ENCODE peak calls at places on chromosomes 4 and X, in six cellular contexts. C is OCI-LY7, V is heart left ventricle, L is coronary artery, P is tibial nerve, B is PC-3. U is an unnamed sample.

GRCh38 chr4:125961626-125962025 is 646.9 kb downstream of the FAT4 start:
- DNase-seq in C (no peak), V (no peak), L (no peak), P (no peak), B (no peak), U (no peak)

GRCh38 chrX:123731987-123732678 is 719 bp downstream of the THOC2 start:
- DNase-seq in C (no peak), V (no peak), L (no peak), P (no peak), B (peak; percentile 15), U (no peak)

GRCh38 chr4:152643153-152644035 is 36.4 kb downstream of the TMEM154 start:
- DNase-seq in C (peak; percentile 80), V (peak; percentile 31), L (no peak), P (no peak), B (no peak), U (no peak)

GRCh38 chrX:34874763-34875162 is 67.8 kb upstream of the FAM47B start:
- DNase-seq in C (no peak), V (no peak), L (no peak), P (no peak), B (peak; percentile 60), U (no peak)

GRCh38 chr4:187484186-187484585 is 511.4 kb upstream of the ZFP42 start:
- DNase-seq in C (no peak), V (no peak), L (no peak), P (no peak), B (no peak), U (no peak)

GRCh38 chr4:73836373-73837269 is at the start of gene CXCL6:
- DNase-seq in C (no peak), V (peak; percentile 34), L (no peak), P (no peak), B (peak; percentile 45), U (no peak)

GRCh38 chr4:105971032-105971431 is 75.8 kb downstream of the NPNT start:
- DNase-seq in C (no peak), V (no peak), L (no peak), P (no peak), B (no peak), U (no peak)

GRCh38 chrX:145821291-145821897 is 3.8 kb downstream of the SLITRK2 start:
- DNase-seq in C (no peak), V (no peak), L (no peak), P (no peak), B (no peak), U (no peak)

GRCh38 chr4:152689615-152690501 is 10.1 kb upstream of the TMEM154 start:
- DNase-seq in C (peak; percentile 33), V (no peak), L (no peak), P (no peak), B (no peak), U (no peak)

GRCh38 chrX:11564546-11564945 is 101.2 kb downstream of the ARHGAP6 start:
- DNase-seq in C (no peak), V (no peak), L (no peak), P (no peak), B (no peak), U (no peak)

GRCh38 chr4:19623866-19624265 is 627.8 kb upstream of the SLIT2 start:
- DNase-seq in C (no peak), V (no peak), L (no peak), P (no peak), B (no peak), U (no peak)

GRCh38 chr4:153931804-153932203 is 142.9 kb upstream of the SFRP2 start:
- DNase-seq in C (no peak), V (no peak), L (no peak), P (no peak), B (no peak), U (no peak)

GRCh38 chrX:154380787-154381186 is 1.7 kb downstream of the EMD start:
- DNase-seq in C (no peak), V (no peak), L (no peak), P (no peak), B (no peak), U (no peak)

GRCh38 chr4:23855912-23856605 is 33.8 kb downstream of the PPARGC1A start:
- DNase-seq in C (no peak), V (no peak), L (no peak), P (no peak), B (no peak), U (no peak)

GRCh38 chr4:86847576-86847975 is 1.6 kb downstream of the SLC10A6 start:
- DNase-seq in C (no peak), V (no peak), L (no peak), P (no peak), B (peak; percentile 34), U (no peak)

GRCh38 chr4:133960975-133961374 is 240.6 kb downstream of the PABPC4L start:
- DNase-seq in C (no peak), V (no peak), L (no peak), P (no peak), B (no peak), U (no peak)

GRCh38 chr4:177728361-177729152 is 286.3 kb upstream of the AGA start:
- DNase-seq in C (no peak), V (no peak), L (no peak), P (no peak), B (peak; percentile 82), U (no peak)

GRCh38 chr4:70746179-70746839 is 24.5 kb downstream of the RUFY3 start:
- DNase-seq in C (no peak), V (no peak), L (no peak), P (no peak), B (no peak), U (no peak)

GRCh38 chrX:95367286-95367685 is 1317.4 kb upstream of the DIAPH2 start:
- DNase-seq in C (no peak), V (no peak), L (no peak), P (no peak), B (no peak), U (no peak)

GRCh38 chr4:87219648-87220093 is 747 bp downstream of the KLHL8 start:
- DNase-seq in C (peak; percentile 52), V (peak; percentile 60), L (no peak), P (peak; percentile 18), B (peak; percentile 12), U (no peak)

GRCh38 chr4:158850800-158851644 is 82.2 kb downstream of the FNIP2 start:
- DNase-seq in C (peak; percentile 25), V (no peak), L (no peak), P (no peak), B (peak; percentile 61), U (no peak)

GRCh38 chr4:80101086-80101767 is 28.2 kb upstream of the ANTXR2 start:
- DNase-seq in C (no peak), V (no peak), L (no peak), P (no peak), B (peak; percentile 66), U (no peak)

GRCh38 chr4:30619679-30620078 is 100.5 kb upstream of the PCDH7 start:
- DNase-seq in C (no peak), V (no peak), L (no peak), P (no peak), B (no peak), U (no peak)

GRCh38 chr4:175380841-175381240 is 431.2 kb downstream of the GPM6A start:
- DNase-seq in C (no peak), V (no peak), L (no peak), P (no peak), B (peak; percentile 1), U (no peak)

GRCh38 chrX:13142891-13143290 is 98.5 kb upstream of the FAM9C start:
- DNase-seq in C (no peak), V (no peak), L (no peak), P (no peak), B (no peak), U (no peak)

GRCh38 chr4:186132577-186133277 is 28.2 kb downstream of the FAM149A start:
- DNase-seq in C (peak; percentile 22), V (no peak), L (no peak), P (no peak), B (peak; percentile 34), U (no peak)

GRCh38 chrX:19682712-19683331 is 167.5 kb upstream of the MAP3K15 start:
- DNase-seq in C (no peak), V (peak; percentile 69), L (peak; percentile 77), P (peak; percentile 45), B (peak; percentile 32), U (no peak)

GRCh38 chrX:44904542-44905115 is 31.6 kb downstream of the KDM6A start:
- DNase-seq in C (no peak), V (no peak), L (no peak), P (no peak), B (no peak), U (no peak)
- TF ChIP-seq CTCF in C (peak; percentile 42), V (no peak), L (no peak), P (no peak), B (peak; percentile 43), U (no peak)

DNA sequence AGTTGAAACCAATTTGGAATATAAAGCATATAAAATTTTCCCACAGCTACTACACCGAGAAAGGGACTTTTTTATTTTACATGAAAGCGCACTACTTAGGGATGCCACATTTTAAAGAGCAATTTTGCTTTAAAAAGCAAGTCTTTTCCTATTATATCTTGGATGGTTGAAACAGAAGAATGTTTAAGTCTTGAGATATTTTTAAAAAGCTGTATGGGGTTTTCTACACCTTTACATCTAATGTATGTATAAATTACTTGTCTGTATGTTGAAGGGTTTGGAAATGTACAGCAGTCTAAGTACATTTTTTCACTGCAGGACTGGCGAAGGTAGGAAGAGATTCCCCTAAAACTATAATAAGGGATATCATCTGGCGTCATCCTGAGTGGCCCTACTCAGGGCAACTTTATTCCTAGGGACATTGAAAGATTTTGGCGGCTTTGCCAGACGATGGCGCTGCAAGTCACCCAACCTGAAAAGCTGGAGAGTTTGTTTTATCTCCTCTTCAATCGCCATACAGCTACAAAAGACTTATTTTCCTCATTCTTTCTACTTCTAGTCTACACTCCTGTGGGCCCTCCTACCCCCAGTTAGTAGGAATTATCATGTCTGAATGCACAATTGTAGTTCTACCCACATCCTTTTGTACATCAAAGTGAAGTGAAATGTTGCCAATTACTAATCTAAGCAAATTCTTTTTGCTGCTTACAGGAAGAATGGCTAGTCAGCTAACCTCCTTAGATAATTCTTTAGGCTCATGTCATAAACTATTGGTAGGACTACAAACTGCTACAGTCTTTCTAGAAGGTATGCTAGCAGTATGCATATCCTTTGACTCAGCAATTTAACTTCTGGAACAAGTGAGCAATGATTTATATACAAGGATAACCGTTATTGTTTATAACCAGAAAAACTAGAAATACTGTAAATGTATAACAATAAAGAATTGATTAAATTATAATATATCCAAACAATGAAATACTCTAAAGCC is 781 bp upstream of the NEK1 start:
- DNase-seq in C (peak; percentile 82), V (peak; percentile 74), L (no peak), P (peak; percentile 83), B (peak; percentile 82), U (no peak)
- H3K27ac ChIP-seq in C (peak overlapping the region; percentile 84), V (peak overlapping the region; percentile 94), L (peak overlapping the region; percentile 97), P (peak overlapping the region; percentile 98), B (peak overlapping the region; percentile 33), U (peak overlapping the region; percentile 98)

GRCh38 chr4:148196168-148196567 is 246.0 kb downstream of the NR3C2 start:
- DNase-seq in C (no peak), V (no peak), L (no peak), P (no peak), B (no peak), U (no peak)
- TF ChIP-seq CTCF in C (no peak), V (no peak), L (no peak), P (no peak), B (no peak), U (no peak)

GRCh38 chr4:112885897-112886296 is 163.6 kb upstream of the ANK2 start:
- DNase-seq in C (no peak), V (no peak), L (no peak), P (no peak), B (no peak), U (no peak)

GRCh38 chr4:112881842-112882241 is 167.6 kb upstream of the ANK2 start:
- DNase-seq in C (no peak), V (no peak), L (no peak), P (no peak), B (no peak), U (no peak)

GRCh38 chr4:112876316-112876715 is 173.1 kb upstream of the ANK2 start:
- DNase-seq in C (no peak), V (no peak), L (no peak), P (no peak), B (no peak), U (no peak)

GRCh38 chr4:112882286-112882685 is 167.2 kb upstream of the ANK2 start:
- DNase-seq in C (no peak), V (no peak), L (no peak), P (no peak), B (no peak), U (no peak)
- H3K27ac ChIP-seq in C (no peak overlapping the region), V (peak overlapping the region; percentile 6), L (no peak overlapping the region), P (no peak overlapping the region), B (no peak overlapping the region), U (peak overlapping the region; percentile 26)

U was measured in vagina.